ENCODE peak calls at places on chromosomes 11 and 22, in four cellular contexts. F is choroid plexus epithelial cell, A is astrocyte of the cerebellum, V is HCT116. T is an unnamed sample.

GRCh38 chr22:44192811-44193536 is 12.2 kb downstream of the PARVG start:
- DNase-seq in F (no peak), A (no peak), V (no peak), T (no peak)

GRCh38 chr11:2893021-2893528 is 7.5 kb upstream of the CDKN1C start:
- DNase-seq in F (no peak), A (no peak), V (no peak), T (no peak)

GRCh38 chr11:82936261-82936660 is 34.7 kb downstream of the DDIAS start:
- DNase-seq in F (peak), A (no peak), V (no peak), T (no peak)

GRCh38 chr11:102453286-102453797 is 777 bp upstream of the TMEM123 start:
- DNase-seq in F (no peak), A (no peak), V (no peak), T (no peak)

GRCh38 chr11:31702966-31703365 is 108.2 kb downstream of the PAX6 start:
- DNase-seq in F (peak), A (no peak), V (no peak), T (peak)

GRCh38 chr11:2572491-2573239 is 127.1 kb downstream of the KCNQ1OT1 start:
- DNase-seq in F (no peak), A (no peak), V (no peak), T (no peak)

GRCh38 chr11:102831709-102832492 is 11.5 kb downstream of the MMP3 start:
- DNase-seq in F (no peak), A (no peak), V (no peak), T (peak)

GRCh38 chr11:61168858-61169257 is 7.6 kb upstream of the VPS37C start:
- DNase-seq in F (no peak), A (no peak), V (no peak), T (no peak)

GRCh38 chr11:1087961-1088926 is 13.6 kb downstream of the MUC2 start:
- DNase-seq in F (no peak), A (no peak), V (no peak), T (no peak)

GRCh38 chr22:49660794-49661781 is 166.6 kb downstream of the BRD1 start:
- DNase-seq in F (no peak), A (no peak), V (no peak), T (no peak)

DNA sequence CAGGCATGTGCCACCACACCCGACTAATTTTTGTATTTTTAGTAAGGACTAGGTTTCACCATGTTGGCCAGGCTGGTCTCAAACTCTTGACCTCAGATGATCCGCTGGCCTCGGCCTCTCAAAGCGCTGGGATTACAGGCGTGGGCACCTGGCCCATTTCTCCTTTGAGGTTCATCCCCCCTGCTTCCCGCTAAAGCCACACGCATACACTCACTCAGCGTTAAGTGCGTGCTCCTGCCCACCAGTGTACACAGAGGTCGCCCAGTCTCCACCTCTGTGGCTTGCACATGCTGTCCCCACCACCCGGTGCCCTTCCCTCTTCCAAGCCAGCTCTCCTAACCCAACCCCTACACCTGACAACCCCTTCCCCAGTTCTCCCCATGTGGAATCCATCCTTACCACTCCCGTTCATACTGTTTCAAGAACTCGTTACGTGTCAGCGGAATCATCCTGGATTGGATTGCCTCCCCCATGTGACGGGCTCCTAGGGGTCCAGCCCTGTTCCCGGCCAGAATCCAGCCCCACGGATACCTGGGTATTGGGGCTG is 15.7 kb upstream of the CYTH4 start:
- DNase-seq in F (no peak), A (no peak), V (no peak), T (no peak)
- H3K4me3 ChIP-seq in F (peak), A (peak), V (no peak), T (peak)

GRCh38 chr22:31248965-31249940 is 37.2 kb downstream of the LIMK2 start:
- DNase-seq in F (no peak), A (no peak), V (no peak), T (no peak)

GRCh38 chr22:31259798-31260473 is 32.4 kb downstream of the PIK3IP1 start:
- DNase-seq in F (no peak), A (no peak), V (no peak), T (no peak)

GRCh38 chr22:31250740-31251330 is 38.7 kb downstream of the LIMK2 start:
- DNase-seq in F (no peak), A (no peak), V (no peak), T (peak)

GRCh38 chr22:31248138-31248745 is 36.1 kb downstream of the LIMK2 start:
- DNase-seq in F (peak), A (peak), V (no peak), T (peak)

DNA sequence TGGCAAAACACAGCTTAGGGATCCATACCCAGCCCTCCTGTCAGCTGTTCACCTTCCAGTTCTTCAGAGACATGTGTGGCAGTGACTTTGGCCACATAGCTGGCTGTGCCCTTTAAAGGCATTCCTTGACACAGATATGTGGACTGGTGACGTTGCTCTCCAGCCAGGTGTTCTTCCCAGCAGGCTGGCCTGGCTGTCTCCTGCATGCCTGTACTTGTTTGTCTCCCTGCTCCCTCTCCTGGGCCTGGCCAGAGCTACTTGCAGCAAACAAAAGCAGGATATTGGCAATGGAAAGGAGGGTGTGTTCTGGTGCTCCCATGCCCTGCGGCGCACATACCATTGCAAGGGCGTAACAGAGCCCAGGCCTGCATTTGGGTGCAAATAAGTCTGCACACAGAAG is 38.3 kb downstream of the PIK3IP1 start:
- DNase-seq in F (no peak), A (no peak), V (no peak), T (no peak)
- TF ChIP-seq CTCF in F (no peak), A (no peak), V (no peak), T (no peak)

DNA sequence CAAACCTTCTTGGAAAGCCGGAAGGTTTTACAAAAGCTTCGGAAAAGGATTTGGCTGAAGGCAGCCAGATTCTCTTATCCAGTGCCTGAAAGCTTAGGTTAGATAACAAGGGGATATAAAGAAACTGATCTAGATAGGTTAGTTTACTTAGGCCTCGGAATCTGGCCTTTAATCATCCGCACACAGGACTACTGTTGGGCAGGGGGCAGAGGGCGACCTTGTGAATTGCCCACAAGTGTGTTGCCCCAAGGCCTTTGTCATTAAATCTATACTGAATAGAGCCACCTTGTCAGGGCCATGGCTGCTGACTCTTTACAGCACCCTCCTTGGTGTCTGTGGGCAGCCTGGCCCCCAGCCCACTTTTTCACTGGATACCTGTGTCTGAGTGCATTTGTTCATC is 9.7 kb upstream of the MTMR2 start:
- DNase-seq in F (no peak), A (no peak), V (no peak), T (no peak)
- H3K4me3 ChIP-seq in F (no peak), A (no peak), V (no peak), T (no peak)

GRCh38 chr11:27701262-27702105 is 1.2 kb upstream of the BDNF start:
- DNase-seq in F (peak), A (no peak), V (no peak), T (peak)
- TF ChIP-seq CTCF in F (peak), A (peak), V (peak), T (peak)

DNA sequence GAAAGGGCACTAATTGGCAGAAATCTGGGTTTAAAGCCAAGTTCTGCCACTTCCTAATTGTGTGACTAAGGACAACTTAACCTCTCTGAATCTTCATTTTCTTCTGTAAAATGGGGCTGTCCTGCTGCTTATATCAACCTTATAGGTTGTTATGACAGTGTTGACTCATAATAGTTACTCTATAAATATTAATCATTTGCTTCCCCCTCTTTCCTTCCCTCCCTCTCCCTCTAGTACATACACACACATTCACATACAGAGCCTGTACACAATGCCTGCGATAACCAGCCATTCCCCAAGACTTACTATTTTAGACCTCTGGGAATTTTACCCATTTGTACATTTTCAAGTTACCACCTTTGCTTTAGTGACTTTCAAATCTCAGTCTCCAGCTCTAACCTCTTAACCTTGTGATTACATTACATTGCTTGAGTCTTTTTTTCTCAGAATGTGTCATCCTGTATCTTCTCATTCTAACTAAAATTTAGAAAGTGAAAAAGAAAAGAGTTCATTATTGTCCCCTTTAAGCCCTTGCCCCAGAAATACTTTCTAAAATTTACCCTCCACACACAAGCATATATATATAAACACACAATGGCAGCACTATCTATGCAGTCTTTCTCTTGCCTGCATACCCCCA is 31.9 kb downstream of the GDPD4 start:
- DNase-seq in F (peak), A (no peak), V (no peak), T (no peak)
- H3K4me3 ChIP-seq in F (no peak), A (no peak), V (no peak), T (no peak)

GRCh38 chr11:67642148-67642475 is 2.5 kb upstream of the TBX10 start:
- DNase-seq in F (no peak), A (no peak), V (no peak), T (no peak)
- TF ChIP-seq CTCF in F (no peak), A (no peak), V (no peak), T (no peak)

T was measured in AG10803.